ENCODE peak calls at places on chromosomes 12 and 14, in four cellular contexts. M is globus pallidus; J is PC-3; R is stimulated activated CD8-positive, alpha-beta memory T cell treated with anti-CD3 and anti-CD28 coated beads, Interleukin-4, amount 100 ng/mL, for 4 hours. B is an unnamed sample.

GRCh38 chr14:86787782-86788181 is 1205.2 kb downstream of the GALC start:
- DNase-seq in R (no peak), M (no peak), J (peak), B (no peak)

GRCh38 chr12:14884458-14884878 is 1.2 kb downstream of the MGP start:
- DNase-seq in M (peak), J (peak), R (peak), B (peak)

GRCh38 chr14:34051966-34052657 is 101.2 kb upstream of the EGLN3 start:
- DNase-seq in M (no peak), J (peak), R (no peak), B (peak)

GRCh38 chr14:31930493-31931225 is 146.4 kb upstream of the ARHGAP5 start:
- DNase-seq in R (no peak), J (peak), M (no peak), B (peak)

GRCh38 chr14:91585856-91586255 is 75.7 kb upstream of the PPP4R3A start:
- DNase-seq in R (no peak), M (no peak), J (peak), B (no peak)

GRCh38 chr14:95361373-95362179 is 41.9 kb upstream of the CLMN start:
- DNase-seq in J (peak), M (peak), R (no peak), B (no peak)

GRCh38 chr12:26863515-26863914 is 30.5 kb upstream of the ITPR2 start:
- DNase-seq in J (peak), M (no peak), R (no peak), B (peak)

GRCh38 chr12:131222271-131223139 is 268.8 kb downstream of the ADGRD1 start:
- DNase-seq in R (no peak), J (no peak), M (no peak), B (no peak)

GRCh38 chr14:88208858-88209257 is 114.2 kb downstream of the KCNK10 start:
- DNase-seq in R (no peak), M (no peak), J (no peak), B (no peak)

GRCh38 chr14:61234215-61234916 is 46.8 kb downstream of the TMEM30B start:
- DNase-seq in M (no peak), R (no peak), J (peak), B (no peak)

GRCh38 chr12:41368006-41368405 is 179.9 kb downstream of the PDZRN4 start:
- DNase-seq in R (no peak), J (peak), M (no peak), B (peak)

GRCh38 chr12:81639196-81639595 is 120.0 kb downstream of the PPFIA2 start:
- DNase-seq in R (no peak), M (no peak), J (no peak), B (no peak)

GRCh38 chr12:132277961-132278360 is 51.4 kb downstream of the GALNT9 start:
- DNase-seq in J (no peak), M (no peak), R (no peak), B (no peak)

GRCh38 chr12:54890339-54890738 is 36.0 kb downstream of the MUCL1 start:
- DNase-seq in R (no peak), J (peak), M (no peak), B (no peak)

GRCh38 chr12:85310456-85311076 is 30.5 kb downstream of the ALX1 start:
- DNase-seq in M (no peak), R (no peak), J (peak), B (peak)

GRCh38 chr12:120688527-120689071 is 1.6 kb downstream of the MLEC start:
- DNase-seq in M (peak), J (peak), R (no peak), B (peak)

GRCh38 chr14:20745571-20746358 is at the start of gene EDDM3A:
- DNase-seq in J (no peak), M (no peak), R (no peak), B (no peak)

GRCh38 chr12:52059582-52060497 is 8.6 kb downstream of the NR4A1 start:
- DNase-seq in M (no peak), J (no peak), R (no peak), B (no peak)

GRCh38 chr12:87439990-87440827 is 589.0 kb downstream of the C12orf50 start:
- DNase-seq in R (no peak), J (peak), M (no peak), B (peak)

GRCh38 chr12:125245601-125246345 is 180.5 kb downstream of the AACS start:
- DNase-seq in R (no peak), M (no peak), J (no peak), B (no peak)

GRCh38 chr12:11497995-11498394 is 102.6 kb upstream of the PRB2 start:
- DNase-seq in R (no peak), J (no peak), M (no peak), B (no peak)

GRCh38 chr12:122250047-122250446 is 16.2 kb downstream of the VPS33A start:
- DNase-seq in J (no peak), M (no peak), R (no peak), B (no peak)

GRCh38 chr12:104667139-104667538 is 210.4 kb downstream of the CHST11 start:
- DNase-seq in R (no peak), J (no peak), M (no peak), B (no peak)

GRCh38 chr12:60100150-60100549 is 504.3 kb downstream of the SLC16A7 start:
- DNase-seq in J (peak), R (no peak), M (no peak), B (no peak)

GRCh38 chr14:48331421-48331820 is 656.0 kb upstream of the MDGA2 start:
- DNase-seq in M (no peak), R (no peak), J (peak), B (no peak)

GRCh38 chr12:65885312-65885711 is 61.0 kb downstream of the HMGA2 start:
- DNase-seq in J (no peak), M (no peak), R (no peak), B (no peak)

GRCh38 chr12:98803468-98804209 is 158.5 kb downstream of the APAF1 start:
- DNase-seq in M (no peak), R (no peak), J (no peak), B (no peak)

GRCh38 chr12:75660107-75660530 is 148.7 kb upstream of the KRR1 start:
- DNase-seq in M (no peak), J (peak), R (no peak), B (peak)

GRCh38 chr14:96062010-96062409 is 22.8 kb downstream of the C14orf132 start:
- DNase-seq in J (no peak), R (no peak), M (no peak), B (no peak)

GRCh38 chr14:35155962-35156361 is 33.6 kb downstream of the PRORP start:
- DNase-seq in R (no peak), J (peak), M (no peak), B (no peak)

B was measured in RKO.